ENCODE peak calls at places on chromosomes 3 and 15, in seven cellular contexts. K is uterus, O is endothelial cell of umbilical vein, P is IMR-90, U is heart left ventricle, X is ovary, D is transverse colon. L is an unnamed sample.

GRCh38 chr3:64509216-64509615 is 178.6 kb downstream of the ADAMTS9 start:
- DNase-seq in K (no peak), O (no peak), P (peak), U (no peak), X (no peak), D (no peak), L (no peak)

GRCh38 chr3:56858331-56858730 is 56.6 kb upstream of the ARHGEF3 start:
- DNase-seq in K (no peak), O (no peak), P (no peak), U (no peak), X (no peak), D (no peak), L (no peak)

GRCh38 chr3:177521305-177521704 is 324.0 kb upstream of the TBL1XR1 start:
- DNase-seq in K (no peak), O (no peak), P (no peak), U (no peak), X (no peak), D (peak), L (peak)

GRCh38 chr3:134487406-134487805 is 1.5 kb downstream of the CEP63 start:
- DNase-seq in K (no peak), O (no peak), P (no peak), U (no peak), X (no peak), D (no peak), L (no peak)

GRCh38 chr3:108804437-108804836 is 18.1 kb upstream of the TRAT1 start:
- DNase-seq in K (no peak), O (no peak), P (no peak), U (no peak), X (no peak), D (no peak), L (no peak)

GRCh38 chr3:98733778-98734281 is 29.3 kb upstream of the ST3GAL6 start:
- DNase-seq in K (no peak), O (peak), P (no peak), U (no peak), X (no peak), D (peak), L (no peak)

GRCh38 chr3:141963301-141963700 is 86.9 kb downstream of the ATP1B3 start:
- DNase-seq in K (no peak), O (no peak), P (peak), U (no peak), X (no peak), D (no peak), L (no peak)

GRCh38 chr3:172201136-172201989 is 162.0 kb downstream of the FNDC3B start:
- DNase-seq in K (peak), O (peak), P (peak), U (peak), X (peak), D (peak), L (no peak)

GRCh38 chr3:11204697-11205397 is 50.6 kb downstream of the HRH1 start:
- DNase-seq in K (no peak), O (no peak), P (no peak), U (no peak), X (no peak), D (no peak), L (no peak)

GRCh38 chr3:47117803-47118364 is 46.0 kb downstream of the SETD2 start:
- DNase-seq in K (no peak), O (peak), P (no peak), U (no peak), X (no peak), D (no peak), L (no peak)

GRCh38 chr15:42986693-42987342 is 66.2 kb upstream of the TTBK2 start:
- DNase-seq in K (no peak), O (no peak), P (no peak), U (no peak), X (no peak), D (no peak), L (peak)

GRCh38 chr3:30124435-30125390 is 481.7 kb upstream of the TGFBR2 start:
- DNase-seq in K (no peak), O (no peak), P (peak), U (peak), X (no peak), D (no peak), L (no peak)

GRCh38 chr15:76431936-76432335 is 95.4 kb downstream of the ISL2 start:
- DNase-seq in K (no peak), O (no peak), P (peak), U (peak), X (no peak), D (no peak), L (no peak)

GRCh38 chr15:64693134-64693533 is 82.3 kb downstream of the RBPMS2 start:
- DNase-seq in K (peak), O (no peak), P (peak), U (peak), X (no peak), D (peak), L (no peak)

DNA sequence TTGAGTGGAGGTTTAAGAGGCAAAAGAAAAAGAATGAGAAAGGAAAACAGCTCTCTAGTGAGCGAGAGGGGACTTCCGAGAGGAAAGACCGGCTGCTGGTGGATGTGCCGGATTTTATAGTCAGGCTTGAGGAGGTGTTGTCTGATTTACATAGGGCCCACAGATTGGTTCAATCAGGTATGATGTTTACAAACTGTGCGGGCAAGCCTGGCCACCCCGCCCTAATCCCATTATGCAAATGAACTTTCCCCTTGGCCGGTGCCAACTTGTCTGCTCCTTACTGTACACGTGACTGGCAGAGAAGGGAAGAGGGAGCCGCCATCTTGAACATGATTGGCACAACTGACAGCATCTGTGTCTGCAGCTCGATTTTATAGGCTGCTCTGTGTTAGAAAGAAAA is 44.7 kb downstream of the FAM43A start:
- DNase-seq in K (no peak), O (peak), P (no peak), U (no peak), X (no peak), D (peak), L (peak)
- TF ChIP-seq POLR2A in K (no peak), O (no peak), P (no peak), U (no peak), X (no peak), D (peak), L (no peak)

DNA sequence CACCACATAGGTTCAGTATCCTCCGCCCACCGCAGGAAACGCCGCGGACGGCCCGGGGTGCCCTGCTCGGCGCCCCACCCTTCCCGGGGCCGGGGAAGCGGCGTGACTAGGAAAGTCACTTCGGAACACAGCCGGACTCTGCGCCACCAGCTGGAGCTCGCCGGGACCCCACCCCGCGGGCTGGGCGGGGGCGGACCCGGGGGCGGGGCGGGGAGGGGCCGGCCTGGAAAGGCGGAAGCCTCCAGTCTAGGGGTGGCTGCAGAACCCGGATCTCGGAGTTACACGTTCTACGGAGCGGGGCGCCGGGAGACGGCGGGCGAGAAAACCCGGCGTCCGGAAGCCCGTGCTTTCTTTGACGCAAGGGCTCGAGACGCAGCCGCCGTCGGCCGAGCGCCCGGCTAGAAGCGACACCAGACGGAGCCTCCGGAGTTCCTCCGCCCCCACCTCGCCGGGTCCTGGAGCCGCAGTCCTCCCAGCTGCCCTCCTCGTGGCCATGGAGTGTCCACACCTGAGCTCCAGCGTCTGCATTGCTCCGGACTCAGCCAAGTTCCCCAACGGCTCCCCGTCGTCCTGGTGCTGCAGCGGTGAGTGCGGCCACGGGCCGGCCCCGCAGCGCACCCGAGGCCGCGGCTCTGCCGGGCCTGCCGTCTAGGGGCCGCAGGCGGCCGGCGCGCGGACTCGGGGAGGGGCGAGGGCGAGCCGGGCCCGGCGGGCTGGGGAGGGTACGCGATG is at the start of gene USP3:
- DNase-seq in K (peak), O (peak), P (peak), U (peak), X (peak), D (peak), L (peak)
- TF ChIP-seq POLR2A in K (peak), O (peak), P (peak), U (peak), X (peak), D (peak), L (peak)

DNA sequence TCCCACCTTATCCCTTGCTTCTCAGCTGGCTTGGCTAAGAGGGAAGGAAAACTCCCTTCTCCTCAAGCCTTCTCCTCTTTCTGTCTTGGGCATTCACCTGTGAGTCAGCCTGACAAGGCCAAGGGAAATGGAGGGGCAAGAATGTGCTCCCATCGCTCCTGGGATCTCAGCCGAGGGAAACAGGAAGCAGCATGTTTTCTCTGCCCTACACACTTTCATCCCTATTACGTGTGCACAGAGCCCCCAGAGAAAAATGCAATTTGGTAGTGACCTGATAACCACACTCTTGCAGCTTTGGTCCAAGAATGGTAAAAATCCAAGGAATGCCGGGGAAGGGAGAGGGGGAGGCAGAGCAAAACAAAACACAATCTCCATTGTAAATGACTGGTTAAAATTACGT is 32.9 kb upstream of the MTMR10 start:
- DNase-seq in K (no peak), O (peak), P (peak), U (no peak), X (no peak), D (no peak), L (no peak)
- TF ChIP-seq POLR2A in K (no peak), O (peak), P (no peak), U (no peak), X (no peak), D (no peak), L (no peak)

GRCh38 chr3:138935864-138936762 is 10.8 kb downstream of the FOXL2 start:
- DNase-seq in K (peak), O (peak), P (peak), U (peak), X (peak), D (peak), L (peak)
- TF ChIP-seq POLR2A in K (no peak), O (no peak), P (no peak), U (no peak), X (no peak), D (no peak), L (no peak)

GRCh38 chr3:48188266-48189201 is at the start of gene CDC25A:
- DNase-seq in K (peak), O (peak), P (peak), U (peak), X (peak), D (peak), L (peak)
- TF ChIP-seq POLR2A in K (no peak), O (peak), P (peak), U (peak), X (no peak), D (no peak), L (no peak)

GRCh38 chr3:50983887-50984286 is 309.2 kb downstream of the DOCK3 start:
- DNase-seq in K (no peak), O (no peak), P (no peak), U (peak), X (no peak), D (no peak), L (peak)

GRCh38 chr3:50982540-50983325 is 308.0 kb downstream of the DOCK3 start:
- DNase-seq in K (no peak), O (no peak), P (no peak), U (no peak), X (no peak), D (no peak), L (peak)

GRCh38 chr3:50978991-50979667 is 304.4 kb downstream of the DOCK3 start:
- DNase-seq in K (no peak), O (no peak), P (no peak), U (no peak), X (no peak), D (no peak), L (no peak)
- TF ChIP-seq POLR2A in K (no peak), O (no peak), P (no peak), U (no peak), X (no peak), D (no peak), L (no peak)

DNA sequence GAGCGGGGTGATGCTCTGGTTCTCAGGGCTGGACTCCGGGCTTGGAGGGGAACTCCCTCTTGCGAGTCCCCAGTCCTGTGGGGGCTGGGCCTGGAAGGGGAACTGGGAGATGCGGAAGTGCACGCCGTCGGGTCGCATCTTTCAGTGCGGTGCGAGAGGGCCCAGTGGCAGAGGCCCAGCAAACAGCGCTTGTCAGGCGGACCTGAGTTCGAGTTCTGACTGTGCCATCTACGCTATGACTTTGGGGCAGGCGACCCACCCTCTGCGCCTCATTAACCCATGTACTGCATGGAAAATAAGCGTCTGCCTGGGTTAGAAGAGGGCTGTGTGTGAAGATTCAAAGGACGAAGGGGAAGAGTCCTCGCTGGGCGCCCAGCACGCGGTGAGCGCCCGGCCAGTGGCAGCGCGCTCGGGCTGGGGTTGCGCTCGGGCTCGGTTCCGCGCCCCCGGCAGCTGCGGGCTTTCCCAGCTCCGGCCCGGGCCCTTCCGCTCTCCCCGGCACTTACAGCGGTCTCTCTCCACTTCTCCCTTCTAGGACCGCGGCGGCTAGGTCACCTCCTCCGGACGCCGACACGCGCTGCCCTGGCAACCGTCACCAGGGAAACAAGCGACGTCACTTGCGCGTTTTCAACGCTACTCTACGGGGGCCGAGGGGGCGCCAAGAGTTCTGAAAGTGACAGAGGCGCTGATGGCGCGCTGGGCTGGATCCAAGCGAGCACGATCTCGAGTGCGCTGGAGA is at the start of gene CCDC13:
- DNase-seq in K (peak), O (peak), P (peak), U (peak), X (peak), D (peak), L (peak)
- TF ChIP-seq POLR2A in K (no peak), O (no peak), P (no peak), U (peak), X (no peak), D (peak), L (peak)